ENCODE peak calls at places on chromosomes 3 and 15, in five cellular contexts. I is H9, B is neuronal stem cell, Y is trophoblast cell, V is H1. O is an unnamed sample.

GRCh38 chr15:81199031-81199779 is 2.5 kb downstream of the IL16 start:
- DNase-seq in I (no peak), B (no peak), Y (no peak), V (no peak), O (no peak)

GRCh38 chr3:159770998-159771397 is 217.6 kb upstream of the IL12A start:
- DNase-seq in I (no peak), B (no peak), Y (no peak), V (no peak), O (no peak)

GRCh38 chr3:17023006-17023664 is 138.4 kb downstream of the PLCL2 start:
- DNase-seq in I (no peak), B (no peak), Y (no peak), V (no peak), O (peak; percentile 16)

GRCh38 chr15:57422113-57422754 is 45.9 kb downstream of the CGNL1 start:
- DNase-seq in I (no peak), B (no peak), Y (no peak), V (no peak), O (no peak)

GRCh38 chr3:63981980-63982379 is 41.3 kb downstream of the PSMD6 start:
- DNase-seq in I (no peak), B (no peak), Y (no peak), V (no peak), O (no peak)

GRCh38 chr15:74032606-74033561 is 38.4 kb downstream of the PML start:
- DNase-seq in I (no peak), B (no peak), Y (no peak), V (no peak), O (no peak)

GRCh38 chr3:41223078-41223477 is 23.8 kb downstream of the CTNNB1 start:
- DNase-seq in I (no peak), B (no peak), Y (no peak), V (no peak), O (no peak)

GRCh38 chr3:43132883-43133743 is 27.2 kb upstream of the POMGNT2 start:
- DNase-seq in I (no peak), B (no peak), Y (no peak), V (no peak), O (no peak)

GRCh38 chr15:93152264-93152884 is 63.4 kb upstream of the RGMA start:
- DNase-seq in I (no peak), B (no peak), Y (no peak), V (no peak), O (no peak)

GRCh38 chr15:52289629-52290081 is 5.9 kb downstream of the MYO5C start:
- DNase-seq in I (no peak), B (no peak), Y (no peak), V (no peak), O (no peak)

GRCh38 chr15:52290800-52291199 is 4.8 kb downstream of the MYO5C start:
- DNase-seq in I (no peak), B (no peak), Y (no peak), V (no peak), O (no peak)

GRCh38 chr15:52288051-52288942 is 7.3 kb downstream of the MYO5C start:
- DNase-seq in I (no peak), B (no peak), Y (peak; percentile 76), V (no peak), O (peak; percentile 25)

GRCh38 chr15:52290329-52290728 is 5.3 kb downstream of the MYO5C start:
- DNase-seq in I (no peak), B (no peak), Y (no peak), V (no peak), O (no peak)

GRCh38 chr15:52288986-52289385 is 6.6 kb downstream of the MYO5C start:
- DNase-seq in I (no peak), B (no peak), Y (no peak), V (no peak), O (no peak)
- H2BK12ac ChIP-seq in I (no peak overlapping the region), B (no peak overlapping the region), Y (no peak overlapping the region), V (peak overlapping the region; percentile 42), O (no peak overlapping the region)

GRCh38 chr3:34046154-34046553 is 247.7 kb downstream of the PDCD6IP start:
- DNase-seq in I (no peak), B (no peak), Y (no peak), V (no peak), O (no peak)
- H2BK12ac ChIP-seq in I (no peak overlapping the region), B (no peak overlapping the region), Y (no peak overlapping the region), V (no peak overlapping the region), O (no peak overlapping the region)

GRCh38 chr15:39869858-39870515 is 50.1 kb downstream of the GPR176 start:
- DNase-seq in I (no peak), B (no peak), Y (no peak), V (no peak), O (no peak)
- H2BK12ac ChIP-seq in I (no peak overlapping the region), B (no peak overlapping the region), Y (no peak overlapping the region), V (no peak overlapping the region), O (no peak overlapping the region)

GRCh38 chr3:185939721-185940120 is 1.9 kb upstream of the TRA2B start:
- DNase-seq in I (no peak), B (no peak), Y (no peak), V (no peak), O (no peak)

GRCh38 chr3:185940951-185941350 is 3.1 kb upstream of the TRA2B start:
- DNase-seq in I (no peak), B (no peak), Y (no peak), V (no peak), O (no peak)

GRCh38 chr3:185942396-185942795 is 4.6 kb upstream of the TRA2B start:
- DNase-seq in I (no peak), B (no peak), Y (peak; percentile 75), V (no peak), O (no peak)

GRCh38 chr3:185943363-185944106 is 5.7 kb upstream of the TRA2B start:
- DNase-seq in I (peak; percentile 95), B (peak; percentile 80), Y (peak; percentile 90), V (peak; percentile 84), O (peak; percentile 87)

GRCh38 chr3:185942907-185943306 is 5.1 kb upstream of the TRA2B start:
- DNase-seq in I (no peak), B (no peak), Y (no peak), V (no peak), O (no peak)
- H2BK12ac ChIP-seq in I (no peak overlapping the region), B (no peak overlapping the region), Y (peak overlapping the region; percentile 45), V (no peak overlapping the region), O (no peak overlapping the region)

DNA sequence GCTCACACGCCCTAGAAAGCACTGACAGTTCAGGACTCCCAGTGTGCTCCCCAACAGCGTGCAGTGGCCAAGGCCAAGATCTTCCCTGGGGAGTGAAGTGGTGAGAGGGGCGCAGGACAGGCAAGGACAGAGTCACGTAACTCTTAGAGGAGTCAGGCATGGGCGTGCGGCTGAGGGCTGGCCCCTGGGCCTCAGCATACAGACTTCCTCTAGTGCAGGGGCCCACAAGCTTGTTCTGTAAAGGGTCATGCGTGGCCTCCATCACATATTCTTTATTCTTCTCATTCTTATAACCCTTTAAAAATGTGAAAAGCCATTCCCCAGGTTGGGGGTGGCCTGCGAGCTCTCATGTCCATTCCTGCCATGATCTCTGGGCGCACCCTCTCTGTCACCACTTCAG is 25.2 kb downstream of the TMEM43 start:
- DNase-seq in I (peak; percentile 20), B (no peak), Y (no peak), V (no peak), O (no peak)
- H2BK12ac ChIP-seq in I (no peak overlapping the region), B (no peak overlapping the region), Y (no peak overlapping the region), V (no peak overlapping the region), O (no peak overlapping the region)

DNA sequence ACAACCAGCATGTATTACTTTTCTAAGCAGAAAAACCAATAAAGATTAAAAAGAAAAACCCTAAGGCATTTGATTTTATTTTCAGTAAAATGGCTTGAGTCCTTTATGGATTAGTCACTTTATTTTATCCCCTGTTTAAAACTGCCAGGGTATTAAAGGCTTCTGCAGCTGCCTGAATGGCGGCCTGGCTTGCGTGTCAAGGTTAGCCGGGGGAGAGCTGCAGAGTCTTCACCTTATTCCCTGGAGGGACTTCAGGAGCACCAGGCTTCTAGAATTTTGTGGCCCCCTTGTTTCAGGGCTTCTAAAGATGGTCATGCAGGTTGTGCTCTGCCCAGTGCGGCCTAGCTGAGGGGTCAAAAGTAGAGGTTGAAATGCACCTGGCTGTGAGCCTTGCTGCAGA is 58.0 kb upstream of the ICE2 start:
- DNase-seq in I (no peak), B (no peak), Y (no peak), V (no peak), O (no peak)
- H2BK12ac ChIP-seq in I (no peak overlapping the region), B (no peak overlapping the region), Y (no peak overlapping the region), V (no peak overlapping the region), O (no peak overlapping the region)

GRCh38 chr3:156434921-156435320 is 120.0 kb downstream of the SSR3 start:
- DNase-seq in I (no peak), B (no peak), Y (no peak), V (no peak), O (no peak)

GRCh38 chr3:156433138-156433537 is 121.8 kb downstream of the SSR3 start:
- DNase-seq in I (no peak), B (no peak), Y (no peak), V (no peak), O (no peak)

GRCh38 chr3:156431334-156432121 is 123.4 kb downstream of the SSR3 start:
- DNase-seq in I (no peak), B (no peak), Y (peak; percentile 65), V (no peak), O (no peak)

GRCh38 chr3:156433910-156434309 is 121.0 kb downstream of the SSR3 start:
- DNase-seq in I (no peak), B (no peak), Y (no peak), V (no peak), O (peak; percentile 45)

DNA sequence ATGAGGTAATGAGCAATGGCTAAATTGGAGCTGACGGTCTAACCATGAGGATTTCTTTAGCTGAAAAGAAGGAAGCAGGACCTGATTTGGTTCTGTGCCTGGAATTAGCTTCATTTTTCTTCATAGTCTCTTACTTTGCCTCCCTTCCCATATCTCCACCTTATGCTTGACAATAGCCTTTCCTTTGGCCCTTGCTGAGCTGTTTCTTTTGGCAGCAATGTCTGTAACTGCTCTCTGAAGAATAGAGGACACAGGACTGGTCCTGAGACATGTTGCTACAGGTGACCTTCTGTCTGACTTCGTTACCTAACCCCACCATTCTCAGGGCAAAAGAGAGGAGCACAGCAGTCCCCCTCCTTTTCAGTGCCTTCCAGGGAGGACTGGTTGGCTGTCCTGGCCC is 122.4 kb downstream of the SSR3 start:
- DNase-seq in I (no peak), B (no peak), Y (no peak), V (no peak), O (no peak)
- H2BK12ac ChIP-seq in I (no peak overlapping the region), B (no peak overlapping the region), Y (no peak overlapping the region), V (no peak overlapping the region), O (no peak overlapping the region)

O was measured in mesenchymal stem cell.